ENCODE peak calls at places on chromosomes 11 and 22, in seven cellular contexts. One of them, this sample, is unnamed.

GRCh38 chr11:77188912-77189491 is 61.0 kb downstream of the MYO7A start:
- DNase-seq in RWPE1: no peak
- DNase-seq in hypothalamus: no peak
- DNase-seq in amygdala: no peak
- DNase-seq in head of caudate nucleus: no peak
- DNase-seq in renal cortical epithelial cell: no peak
- DNase-seq in fibroblast of lung: no peak
- DNase-seq in this sample: no peak

GRCh38 chr22:39178206-39179111 is 26.0 kb upstream of the CBX7 start:
- DNase-seq in RWPE1: no peak
- DNase-seq in fibroblast of lung: peak; percentile 45
- DNase-seq in renal cortical epithelial cell: no peak
- DNase-seq in hypothalamus: no peak
- DNase-seq in head of caudate nucleus: no peak
- DNase-seq in amygdala: no peak
- DNase-seq in this sample: no peak

GRCh38 chr22:26746311-26746710 is 88.9 kb downstream of the MIAT start:
- DNase-seq in renal cortical epithelial cell: no peak
- DNase-seq in head of caudate nucleus: no peak
- DNase-seq in hypothalamus: no peak
- DNase-seq in RWPE1: no peak
- DNase-seq in fibroblast of lung: no peak
- DNase-seq in amygdala: no peak
- DNase-seq in this sample: no peak

GRCh38 chr11:44564653-44565007 is 833 bp upstream of the CD82 start:
- DNase-seq in RWPE1: peak; percentile 92
- DNase-seq in hypothalamus: peak; percentile 80
- DNase-seq in renal cortical epithelial cell: peak; percentile 89
- DNase-seq in amygdala: no peak
- DNase-seq in fibroblast of lung: peak; percentile 84
- DNase-seq in head of caudate nucleus: no peak
- DNase-seq in this sample: peak; percentile 78

GRCh38 chr22:50309601-50309991 is 2.1 kb upstream of the PLXNB2 start:
- DNase-seq in head of caudate nucleus: no peak
- DNase-seq in fibroblast of lung: no peak
- DNase-seq in RWPE1: no peak
- DNase-seq in amygdala: no peak
- DNase-seq in hypothalamus: no peak
- DNase-seq in renal cortical epithelial cell: no peak
- DNase-seq in this sample: no peak

GRCh38 chr22:48758021-48758561 is 1069.6 kb downstream of the BRD1 start:
- DNase-seq in RWPE1: no peak
- DNase-seq in head of caudate nucleus: no peak
- DNase-seq in amygdala: no peak
- DNase-seq in fibroblast of lung: no peak
- DNase-seq in renal cortical epithelial cell: no peak
- DNase-seq in hypothalamus: no peak
- DNase-seq in this sample: no peak

GRCh38 chr22:46674367-46674781 is 54.2 kb downstream of the GRAMD4 start:
- DNase-seq in head of caudate nucleus: peak; percentile 72
- DNase-seq in fibroblast of lung: no peak
- DNase-seq in hypothalamus: no peak
- DNase-seq in RWPE1: no peak
- DNase-seq in amygdala: no peak
- DNase-seq in renal cortical epithelial cell: no peak
- DNase-seq in this sample: no peak

GRCh38 chr22:37784829-37785495 is 22.8 kb upstream of the GCAT start:
- DNase-seq in RWPE1: no peak
- DNase-seq in amygdala: no peak
- DNase-seq in hypothalamus: no peak
- DNase-seq in fibroblast of lung: no peak
- DNase-seq in renal cortical epithelial cell: no peak
- DNase-seq in head of caudate nucleus: no peak
- DNase-seq in this sample: no peak

GRCh38 chr11:13339196-13340153 is 61.9 kb downstream of the BMAL1 start:
- DNase-seq in renal cortical epithelial cell: peak; percentile 91
- DNase-seq in RWPE1: peak; percentile 82
- DNase-seq in amygdala: no peak
- DNase-seq in hypothalamus: no peak
- DNase-seq in head of caudate nucleus: no peak
- DNase-seq in fibroblast of lung: peak; percentile 99
- DNase-seq in this sample: peak; percentile 89

GRCh38 chr11:46160100-46160499 is 38.8 kb upstream of the PHF21A start:
- DNase-seq in head of caudate nucleus: no peak
- DNase-seq in amygdala: no peak
- DNase-seq in fibroblast of lung: no peak
- DNase-seq in renal cortical epithelial cell: no peak
- DNase-seq in RWPE1: no peak
- DNase-seq in hypothalamus: no peak
- DNase-seq in this sample: no peak

GRCh38 chr11:66363187-66363601 is 8.4 kb downstream of the SLC29A2 start:
- DNase-seq in hypothalamus: no peak
- DNase-seq in renal cortical epithelial cell: no peak
- DNase-seq in head of caudate nucleus: no peak
- DNase-seq in amygdala: no peak
- DNase-seq in fibroblast of lung: no peak
- DNase-seq in RWPE1: no peak
- DNase-seq in this sample: no peak

GRCh38 chr11:15886866-15887265 is 469.5 kb downstream of the SOX6 start:
- DNase-seq in head of caudate nucleus: no peak
- DNase-seq in renal cortical epithelial cell: no peak
- DNase-seq in fibroblast of lung: no peak
- DNase-seq in amygdala: no peak
- DNase-seq in hypothalamus: no peak
- DNase-seq in RWPE1: no peak
- DNase-seq in this sample: no peak

GRCh38 chr22:27133951-27134664 is 476.7 kb downstream of the MIAT start:
- DNase-seq in amygdala: no peak
- DNase-seq in head of caudate nucleus: no peak
- DNase-seq in renal cortical epithelial cell: peak; percentile 81
- DNase-seq in fibroblast of lung: peak; percentile 81
- DNase-seq in RWPE1: peak; percentile 91
- DNase-seq in hypothalamus: no peak
- DNase-seq in this sample: peak; percentile 86

This sample was measured in kidney glomerular epithelial cell.